ENCODE peak calls at places on chromosome 18, in eight cellular contexts. One of them, this sample, is unnamed.

GRCh38 chr18:384897-385296 is 115.6 kb downstream of the COLEC12 start:
- DNase-seq in left ventricle myocardium superior: no peak
- DNase-seq in stimulated activated CD4-positive, alpha-beta T cell treated with anti-CD3 and anti-CD28 coated beads, Interleukin-12 subunit alpha, Interleukin-12 subunit beta, amount 100 ng/mL, for 24 hours: no peak
- DNase-seq in esophagus squamous epithelium: no peak
- DNase-seq in fibroblast of lung: no peak
- DNase-seq in AML-193: no peak
- DNase-seq in glutamatergic neuron: no peak
- DNase-seq in activated CD8-positive, alpha-beta memory T cell treated with anti-CD3 and anti-CD28 coated beads for 48 hours: no peak
- DNase-seq in this sample: no peak

GRCh38 chr18:78406743-78407455 is 572.7 kb upstream of the SALL3 start:
- DNase-seq in left ventricle myocardium superior: no peak
- DNase-seq in stimulated activated CD4-positive, alpha-beta T cell treated with anti-CD3 and anti-CD28 coated beads, Interleukin-12 subunit alpha, Interleukin-12 subunit beta, amount 100 ng/mL, for 24 hours: no peak
- DNase-seq in esophagus squamous epithelium: no peak
- DNase-seq in fibroblast of lung: no peak
- DNase-seq in AML-193: no peak
- DNase-seq in glutamatergic neuron: no peak
- DNase-seq in activated CD8-positive, alpha-beta memory T cell treated with anti-CD3 and anti-CD28 coated beads for 48 hours: no peak
- DNase-seq in this sample: no peak

GRCh38 chr18:6920099-6920955 is 190.8 kb downstream of the ARHGAP28 start:
- DNase-seq in left ventricle myocardium superior: no peak
- DNase-seq in stimulated activated CD4-positive, alpha-beta T cell treated with anti-CD3 and anti-CD28 coated beads, Interleukin-12 subunit alpha, Interleukin-12 subunit beta, amount 100 ng/mL, for 24 hours: peak
- DNase-seq in esophagus squamous epithelium: no peak
- DNase-seq in fibroblast of lung: peak
- DNase-seq in AML-193: peak
- DNase-seq in glutamatergic neuron: peak
- DNase-seq in activated CD8-positive, alpha-beta memory T cell treated with anti-CD3 and anti-CD28 coated beads for 48 hours: no peak
- DNase-seq in this sample: no peak

GRCh38 chr18:55406374-55407045 is 181.5 kb downstream of the TCF4 start:
- DNase-seq in left ventricle myocardium superior: no peak
- DNase-seq in stimulated activated CD4-positive, alpha-beta T cell treated with anti-CD3 and anti-CD28 coated beads, Interleukin-12 subunit alpha, Interleukin-12 subunit beta, amount 100 ng/mL, for 24 hours: no peak
- DNase-seq in esophagus squamous epithelium: no peak
- DNase-seq in fibroblast of lung: no peak
- DNase-seq in AML-193: no peak
- DNase-seq in glutamatergic neuron: no peak
- DNase-seq in activated CD8-positive, alpha-beta memory T cell treated with anti-CD3 and anti-CD28 coated beads for 48 hours: no peak
- DNase-seq in this sample: no peak

GRCh38 chr18:3449702-3450357 is at the start of gene TGIF1:
- DNase-seq in left ventricle myocardium superior: peak
- DNase-seq in stimulated activated CD4-positive, alpha-beta T cell treated with anti-CD3 and anti-CD28 coated beads, Interleukin-12 subunit alpha, Interleukin-12 subunit beta, amount 100 ng/mL, for 24 hours: peak
- DNase-seq in esophagus squamous epithelium: peak
- DNase-seq in fibroblast of lung: peak
- DNase-seq in AML-193: peak
- DNase-seq in glutamatergic neuron: peak
- DNase-seq in activated CD8-positive, alpha-beta memory T cell treated with anti-CD3 and anti-CD28 coated beads for 48 hours: peak
- DNase-seq in this sample: peak

GRCh38 chr18:5600376-5601071 is 56.7 kb upstream of the EPB41L3 start:
- DNase-seq in left ventricle myocardium superior: no peak
- DNase-seq in stimulated activated CD4-positive, alpha-beta T cell treated with anti-CD3 and anti-CD28 coated beads, Interleukin-12 subunit alpha, Interleukin-12 subunit beta, amount 100 ng/mL, for 24 hours: no peak
- DNase-seq in esophagus squamous epithelium: no peak
- DNase-seq in fibroblast of lung: peak
- DNase-seq in AML-193: peak
- DNase-seq in glutamatergic neuron: no peak
- DNase-seq in activated CD8-positive, alpha-beta memory T cell treated with anti-CD3 and anti-CD28 coated beads for 48 hours: no peak
- DNase-seq in this sample: no peak

GRCh38 chr18:48665654-48666053 is 126.8 kb downstream of the CTIF start:
- DNase-seq in left ventricle myocardium superior: no peak
- DNase-seq in stimulated activated CD4-positive, alpha-beta T cell treated with anti-CD3 and anti-CD28 coated beads, Interleukin-12 subunit alpha, Interleukin-12 subunit beta, amount 100 ng/mL, for 24 hours: no peak
- DNase-seq in esophagus squamous epithelium: no peak
- DNase-seq in fibroblast of lung: no peak
- DNase-seq in AML-193: no peak
- DNase-seq in glutamatergic neuron: no peak
- DNase-seq in activated CD8-positive, alpha-beta memory T cell treated with anti-CD3 and anti-CD28 coated beads for 48 hours: no peak
- DNase-seq in this sample: no peak

GRCh38 chr18:23066504-23067039 is 68.7 kb upstream of the CABLES1 start:
- DNase-seq in left ventricle myocardium superior: no peak
- DNase-seq in stimulated activated CD4-positive, alpha-beta T cell treated with anti-CD3 and anti-CD28 coated beads, Interleukin-12 subunit alpha, Interleukin-12 subunit beta, amount 100 ng/mL, for 24 hours: no peak
- DNase-seq in esophagus squamous epithelium: no peak
- DNase-seq in fibroblast of lung: no peak
- DNase-seq in AML-193: no peak
- DNase-seq in glutamatergic neuron: peak
- DNase-seq in activated CD8-positive, alpha-beta memory T cell treated with anti-CD3 and anti-CD28 coated beads for 48 hours: no peak
- DNase-seq in this sample: no peak

GRCh38 chr18:9575558-9575957 is 38.8 kb downstream of the PPP4R1 start:
- DNase-seq in left ventricle myocardium superior: peak
- DNase-seq in stimulated activated CD4-positive, alpha-beta T cell treated with anti-CD3 and anti-CD28 coated beads, Interleukin-12 subunit alpha, Interleukin-12 subunit beta, amount 100 ng/mL, for 24 hours: no peak
- DNase-seq in esophagus squamous epithelium: no peak
- DNase-seq in fibroblast of lung: peak
- DNase-seq in AML-193: no peak
- DNase-seq in glutamatergic neuron: peak
- DNase-seq in activated CD8-positive, alpha-beta memory T cell treated with anti-CD3 and anti-CD28 coated beads for 48 hours: no peak
- DNase-seq in this sample: no peak

GRCh38 chr18:57497372-57498294 is 62.5 kb downstream of the ONECUT2 start:
- DNase-seq in left ventricle myocardium superior: no peak
- DNase-seq in stimulated activated CD4-positive, alpha-beta T cell treated with anti-CD3 and anti-CD28 coated beads, Interleukin-12 subunit alpha, Interleukin-12 subunit beta, amount 100 ng/mL, for 24 hours: no peak
- DNase-seq in esophagus squamous epithelium: no peak
- DNase-seq in fibroblast of lung: no peak
- DNase-seq in AML-193: no peak
- DNase-seq in glutamatergic neuron: no peak
- DNase-seq in activated CD8-positive, alpha-beta memory T cell treated with anti-CD3 and anti-CD28 coated beads for 48 hours: no peak
- DNase-seq in this sample: no peak

GRCh38 chr18:36177913-36178312 is 9.4 kb upstream of the MOCOS start:
- DNase-seq in left ventricle myocardium superior: no peak
- DNase-seq in stimulated activated CD4-positive, alpha-beta T cell treated with anti-CD3 and anti-CD28 coated beads, Interleukin-12 subunit alpha, Interleukin-12 subunit beta, amount 100 ng/mL, for 24 hours: no peak
- DNase-seq in esophagus squamous epithelium: no peak
- DNase-seq in fibroblast of lung: no peak
- DNase-seq in AML-193: no peak
- DNase-seq in glutamatergic neuron: no peak
- DNase-seq in activated CD8-positive, alpha-beta memory T cell treated with anti-CD3 and anti-CD28 coated beads for 48 hours: no peak
- DNase-seq in this sample: no peak

GRCh38 chr18:40357536-40357935 is 1597.5 kb upstream of the PIK3C3 start:
- DNase-seq in left ventricle myocardium superior: no peak
- DNase-seq in stimulated activated CD4-positive, alpha-beta T cell treated with anti-CD3 and anti-CD28 coated beads, Interleukin-12 subunit alpha, Interleukin-12 subunit beta, amount 100 ng/mL, for 24 hours: no peak
- DNase-seq in esophagus squamous epithelium: no peak
- DNase-seq in fibroblast of lung: no peak
- DNase-seq in AML-193: no peak
- DNase-seq in glutamatergic neuron: no peak
- DNase-seq in activated CD8-positive, alpha-beta memory T cell treated with anti-CD3 and anti-CD28 coated beads for 48 hours: no peak
- DNase-seq in this sample: no peak

GRCh38 chr18:78145096-78145495 is 834.5 kb upstream of the SALL3 start:
- DNase-seq in left ventricle myocardium superior: no peak
- DNase-seq in stimulated activated CD4-positive, alpha-beta T cell treated with anti-CD3 and anti-CD28 coated beads, Interleukin-12 subunit alpha, Interleukin-12 subunit beta, amount 100 ng/mL, for 24 hours: no peak
- DNase-seq in esophagus squamous epithelium: no peak
- DNase-seq in fibroblast of lung: no peak
- DNase-seq in AML-193: no peak
- DNase-seq in glutamatergic neuron: no peak
- DNase-seq in activated CD8-positive, alpha-beta memory T cell treated with anti-CD3 and anti-CD28 coated beads for 48 hours: no peak
- DNase-seq in this sample: no peak

GRCh38 chr18:8809514-8809913 is 104.2 kb downstream of the MTCL1 start:
- DNase-seq in left ventricle myocardium superior: no peak
- DNase-seq in stimulated activated CD4-positive, alpha-beta T cell treated with anti-CD3 and anti-CD28 coated beads, Interleukin-12 subunit alpha, Interleukin-12 subunit beta, amount 100 ng/mL, for 24 hours: no peak
- DNase-seq in esophagus squamous epithelium: no peak
- DNase-seq in fibroblast of lung: no peak
- DNase-seq in AML-193: no peak
- DNase-seq in glutamatergic neuron: no peak
- DNase-seq in activated CD8-positive, alpha-beta memory T cell treated with anti-CD3 and anti-CD28 coated beads for 48 hours: no peak
- DNase-seq in this sample: no peak

GRCh38 chr18:22113144-22113813 is 56.1 kb upstream of the GATA6 start:
- DNase-seq in left ventricle myocardium superior: peak
- DNase-seq in stimulated activated CD4-positive, alpha-beta T cell treated with anti-CD3 and anti-CD28 coated beads, Interleukin-12 subunit alpha, Interleukin-12 subunit beta, amount 100 ng/mL, for 24 hours: no peak
- DNase-seq in esophagus squamous epithelium: no peak
- DNase-seq in fibroblast of lung: no peak
- DNase-seq in AML-193: no peak
- DNase-seq in glutamatergic neuron: no peak
- DNase-seq in activated CD8-positive, alpha-beta memory T cell treated with anti-CD3 and anti-CD28 coated beads for 48 hours: no peak
- DNase-seq in this sample: no peak

GRCh38 chr18:62577748-62578147 is 54.9 kb downstream of the ZCCHC2 start:
- DNase-seq in left ventricle myocardium superior: no peak
- DNase-seq in stimulated activated CD4-positive, alpha-beta T cell treated with anti-CD3 and anti-CD28 coated beads, Interleukin-12 subunit alpha, Interleukin-12 subunit beta, amount 100 ng/mL, for 24 hours: no peak
- DNase-seq in esophagus squamous epithelium: no peak
- DNase-seq in fibroblast of lung: no peak
- DNase-seq in AML-193: no peak
- DNase-seq in glutamatergic neuron: no peak
- DNase-seq in activated CD8-positive, alpha-beta memory T cell treated with anti-CD3 and anti-CD28 coated beads for 48 hours: no peak
- DNase-seq in this sample: no peak

GRCh38 chr18:48292787-48293409 is 116.3 kb downstream of the ZBTB7C start:
- DNase-seq in left ventricle myocardium superior: no peak
- DNase-seq in stimulated activated CD4-positive, alpha-beta T cell treated with anti-CD3 and anti-CD28 coated beads, Interleukin-12 subunit alpha, Interleukin-12 subunit beta, amount 100 ng/mL, for 24 hours: no peak
- DNase-seq in esophagus squamous epithelium: no peak
- DNase-seq in fibroblast of lung: no peak
- DNase-seq in AML-193: peak
- DNase-seq in glutamatergic neuron: no peak
- DNase-seq in activated CD8-positive, alpha-beta memory T cell treated with anti-CD3 and anti-CD28 coated beads for 48 hours: no peak
- DNase-seq in this sample: no peak

GRCh38 chr18:6279308-6279707 is 135.4 kb downstream of the L3MBTL4 start:
- DNase-seq in left ventricle myocardium superior: no peak
- DNase-seq in stimulated activated CD4-positive, alpha-beta T cell treated with anti-CD3 and anti-CD28 coated beads, Interleukin-12 subunit alpha, Interleukin-12 subunit beta, amount 100 ng/mL, for 24 hours: no peak
- DNase-seq in esophagus squamous epithelium: no peak
- DNase-seq in fibroblast of lung: no peak
- DNase-seq in AML-193: no peak
- DNase-seq in glutamatergic neuron: no peak
- DNase-seq in activated CD8-positive, alpha-beta memory T cell treated with anti-CD3 and anti-CD28 coated beads for 48 hours: no peak
- DNase-seq in this sample: no peak

GRCh38 chr18:61922435-61922834 is 29.6 kb upstream of the RNF152 start:
- DNase-seq in left ventricle myocardium superior: no peak
- DNase-seq in stimulated activated CD4-positive, alpha-beta T cell treated with anti-CD3 and anti-CD28 coated beads, Interleukin-12 subunit alpha, Interleukin-12 subunit beta, amount 100 ng/mL, for 24 hours: no peak
- DNase-seq in esophagus squamous epithelium: no peak
- DNase-seq in fibroblast of lung: no peak
- DNase-seq in AML-193: no peak
- DNase-seq in glutamatergic neuron: no peak
- DNase-seq in activated CD8-positive, alpha-beta memory T cell treated with anti-CD3 and anti-CD28 coated beads for 48 hours: no peak
- DNase-seq in this sample: no peak